ENCODE peak calls at places on chromosomes 7 and 10, in eight cellular contexts. N is caudate nucleus, A is RWPE1, L is mucosa of descending colon, F is amniotic stem cell, Q is HFFc6, O is T-helper 2 cell, B is astrocyte of the cerebellum. R is an unnamed sample.

GRCh38 chr7:37320140-37320839 is 128.4 kb downstream of the ELMO1 start:
- DNase-seq in N (no peak), A (no peak), L (no peak), F (no peak), Q (no peak), O (no peak), B (no peak), R (no peak)

GRCh38 chr10:114308470-114309110 is 69.5 kb downstream of the VWA2 start:
- DNase-seq in N (no peak), A (no peak), L (no peak), F (no peak), Q (no peak), O (no peak), B (no peak), R (no peak)

GRCh38 chr7:150405584-150406310 is 26.6 kb downstream of the ZNF775 start:
- DNase-seq in N (no peak), A (peak), L (peak), F (no peak), Q (no peak), O (no peak), B (no peak), R (peak)

GRCh38 chr10:114024876-114025609 is 18.6 kb upstream of the ADRB1 start:
- DNase-seq in N (no peak), A (peak), L (no peak), F (no peak), Q (peak), O (no peak), B (no peak), R (no peak)

GRCh38 chr10:106560925-106561640 is 603.4 kb downstream of the SORCS1 start:
- DNase-seq in N (no peak), A (peak), L (no peak), F (peak), Q (peak), O (no peak), B (no peak), R (no peak)

GRCh38 chr10:26573674-26574073 is 123.8 kb upstream of the PDSS1 start:
- DNase-seq in N (no peak), A (no peak), L (no peak), F (no peak), Q (no peak), O (no peak), B (no peak), R (no peak)

GRCh38 chr10:119166564-119166963 is 1.1 kb upstream of the SFXN4 start:
- DNase-seq in N (no peak), A (no peak), L (no peak), F (no peak), Q (no peak), O (no peak), B (no peak), R (no peak)

GRCh38 chr10:69061305-69062161 is 26.4 kb upstream of the SRGN start:
- DNase-seq in N (no peak), A (peak), L (peak), F (peak), Q (peak), O (no peak), B (peak), R (peak)

GRCh38 chr10:112227331-112227961 is 43.9 kb upstream of the GPAM start:
- DNase-seq in N (no peak), A (no peak), L (no peak), F (no peak), Q (peak), O (no peak), B (peak), R (no peak)

R was measured in AG08396.